ENCODE peak calls at places on chromosomes 6 and 20, in eight cellular contexts. O is endothelial cell of umbilical vein, V is transverse colon, E is sigmoid colon, I is HCT116, U is prostate gland, N is GM23338, R is vagina. K is an unnamed sample.

GRCh38 chr6:121615493-121615892 is 180.0 kb downstream of the GJA1 start:
- DNase-seq in O (peak; percentile 21), V (no peak), E (no peak), I (peak; percentile 18), U (no peak), N (peak; percentile 42), R (no peak), K (no peak)

GRCh38 chr20:48364688-48365421 is 462.9 kb downstream of the PREX1 start:
- DNase-seq in O (no peak), V (no peak), E (no peak), I (no peak), U (no peak), N (no peak), R (no peak), K (no peak)

GRCh38 chr6:37928217-37928616 is 108.7 kb downstream of the ZFAND3 start:
- DNase-seq in O (no peak), V (no peak), E (no peak), I (no peak), U (no peak), N (peak; percentile 47), R (no peak), K (no peak)

GRCh38 chr6:117389227-117390057 is 36.3 kb downstream of the ROS1 start:
- DNase-seq in O (no peak), V (peak; percentile 31), E (no peak), I (no peak), U (no peak), N (no peak), R (no peak), K (no peak)

GRCh38 chr6:25002326-25003066 is 66.7 kb upstream of the RIPOR2 start:
- DNase-seq in O (peak; percentile 31), V (no peak), E (no peak), I (no peak), U (no peak), N (no peak), R (no peak), K (no peak)

GRCh38 chr6:134005824-134006223 is 46.6 kb downstream of the SLC2A12 start:
- DNase-seq in O (no peak), V (no peak), E (no peak), I (no peak), U (no peak), N (no peak), R (no peak), K (no peak)

GRCh38 chr20:19789446-19789845 is 31.4 kb downstream of the RIN2 start:
- DNase-seq in O (no peak), V (no peak), E (no peak), I (no peak), U (no peak), N (peak; percentile 54), R (no peak), K (no peak)

GRCh38 chr6:168086066-168086465 is 7.1 kb upstream of the FRMD1 start:
- DNase-seq in O (no peak), V (no peak), E (no peak), I (no peak), U (no peak), N (no peak), R (no peak), K (no peak)

GRCh38 chr6:35327349-35328027 is 14.9 kb upstream of the PPARD start:
- DNase-seq in O (peak; percentile 58), V (peak; percentile 76), E (no peak), I (peak; percentile 32), U (peak; percentile 39), N (peak; percentile 86), R (peak; percentile 64), K (no peak)

GRCh38 chr6:105803439-105803838 is 282.7 kb upstream of the PRDM1 start:
- DNase-seq in O (no peak), V (no peak), E (no peak), I (no peak), U (no peak), N (no peak), R (no peak), K (no peak)

GRCh38 chr6:33700391-33701050 is 11.0 kb downstream of the UQCC2 start:
- DNase-seq in O (peak; percentile 81), V (peak; percentile 84), E (peak; percentile 70), I (peak; percentile 65), U (peak; percentile 68), N (peak; percentile 95), R (no peak), K (no peak)

GRCh38 chr20:36866681-36867485 is 9.1 kb upstream of the TLDC2 start:
- DNase-seq in O (no peak), V (no peak), E (no peak), I (no peak), U (no peak), N (no peak), R (no peak), K (no peak)

GRCh38 chr20:35506872-35507638 is 22.4 kb downstream of the C20orf173 start:
- DNase-seq in O (no peak), V (no peak), E (no peak), I (no peak), U (no peak), N (no peak), R (no peak), K (no peak)

GRCh38 chr20:11995750-11996567 is 78.3 kb downstream of the BTBD3 start:
- DNase-seq in O (no peak), V (no peak), E (no peak), I (no peak), U (no peak), N (no peak), R (no peak), K (peak; percentile 70)

GRCh38 chr20:4022386-4023350 is 7.3 kb upstream of the RNF24 start:
- DNase-seq in O (no peak), V (no peak), E (no peak), I (no peak), U (no peak), N (peak; percentile 32), R (no peak), K (peak; percentile 83)

GRCh38 chr20:38441916-38442315 is 6.8 kb upstream of the SNHG17 start:
- DNase-seq in O (no peak), V (no peak), E (no peak), I (no peak), U (no peak), N (no peak), R (no peak), K (no peak)

GRCh38 chr6:26420607-26421235 is 18.6 kb downstream of the BTN3A1 start:
- DNase-seq in O (peak; percentile 54), V (peak; percentile 25), E (no peak), I (peak; percentile 35), U (no peak), N (peak; percentile 81), R (no peak), K (no peak)

GRCh38 chr20:5975778-5976177 is 25.3 kb downstream of the MCM8 start:
- DNase-seq in O (no peak), V (no peak), E (no peak), I (no peak), U (no peak), N (no peak), R (no peak), K (no peak)

GRCh38 chr6:20746024-20746423 is 211.8 kb downstream of the CDKAL1 start:
- DNase-seq in O (no peak), V (no peak), E (no peak), I (no peak), U (no peak), N (no peak), R (no peak), K (no peak)

GRCh38 chr20:34069341-34070078 is 42.5 kb downstream of the EIF2S2 start:
- DNase-seq in O (peak; percentile 90), V (peak; percentile 83), E (peak; percentile 92), I (peak; percentile 68), U (peak; percentile 79), N (peak; percentile 94), R (no peak), K (peak; percentile 94)
- TF ChIP-seq POLR2AphosphoS5 in O (no peak), V (no peak), E (peak; percentile 72), I (no peak), U (peak; percentile 67), N (no peak), R (peak; percentile 44), K (peak; percentile 65)

DNA sequence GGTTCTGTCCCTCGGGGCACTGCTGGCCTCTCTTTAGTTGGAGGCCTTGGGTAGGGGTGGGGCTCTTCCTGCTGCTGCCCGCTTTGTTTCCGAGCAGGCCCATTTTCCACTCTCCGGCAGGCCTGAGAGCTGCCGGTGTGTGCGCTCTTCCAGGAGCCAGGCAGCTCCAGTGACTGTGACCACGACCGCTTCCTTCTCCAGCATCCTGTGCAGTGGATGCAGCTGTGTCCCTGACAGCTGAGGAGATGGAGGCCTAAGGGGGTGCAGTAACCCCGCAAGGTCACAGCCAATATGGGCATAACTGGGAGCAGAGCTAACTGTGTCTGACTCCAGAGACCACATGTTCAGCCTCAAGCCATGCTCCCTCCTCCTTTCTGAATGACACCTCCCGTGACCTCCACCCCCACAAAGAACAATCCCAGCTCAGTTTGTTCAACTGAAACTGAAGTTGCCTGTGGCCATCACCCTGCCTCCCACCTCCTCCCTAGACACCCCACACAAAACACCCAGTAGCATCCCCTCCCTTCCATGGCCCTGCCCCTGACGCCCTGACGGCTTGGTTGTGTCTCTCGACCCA is 28.0 kb downstream of the SPATA2 start:
- DNase-seq in O (no peak), V (no peak), E (peak; percentile 59), I (no peak), U (no peak), N (no peak), R (no peak), K (no peak)
- TF ChIP-seq POLR2AphosphoS5 in O (no peak), V (no peak), E (no peak), I (no peak), U (no peak), N (no peak), R (no peak), K (no peak)

GRCh38 chr6:49892280-49892679 is 25.9 kb upstream of the CRISP1 start:
- DNase-seq in O (no peak), V (no peak), E (no peak), I (no peak), U (no peak), N (no peak), R (no peak), K (no peak)

GRCh38 chr6:49888742-49889431 is 22.6 kb upstream of the CRISP1 start:
- DNase-seq in O (no peak), V (no peak), E (no peak), I (no peak), U (no peak), N (no peak), R (no peak), K (no peak)

DNA sequence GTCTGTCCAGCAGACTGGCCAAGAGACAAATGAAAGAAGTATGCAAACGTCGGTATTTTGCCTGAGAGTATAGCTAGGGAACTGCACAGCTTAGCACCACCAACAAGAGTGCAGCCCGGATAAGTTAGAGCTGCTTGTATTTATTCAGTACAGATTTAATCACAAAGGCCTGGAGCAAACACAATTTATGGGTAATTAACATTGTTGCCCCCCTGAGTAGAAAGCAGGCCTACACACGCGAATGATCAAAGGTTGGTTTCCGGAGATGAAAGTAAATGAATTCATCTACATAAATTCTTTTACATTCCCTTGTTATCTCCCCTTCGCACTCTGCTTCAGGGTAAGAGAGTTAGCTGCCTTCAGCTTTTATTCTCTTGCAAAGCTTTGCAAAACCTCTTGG is 24.7 kb upstream of the CRISP1 start:
- DNase-seq in O (no peak), V (no peak), E (no peak), I (no peak), U (no peak), N (peak; percentile 90), R (no peak), K (no peak)
- TF ChIP-seq POLR2AphosphoS5 in O (no peak), V (no peak), E (no peak), I (no peak), U (no peak), N (peak; percentile 55), R (no peak), K (no peak)

GRCh38 chr6:39923394-39923793 is 10.9 kb downstream of the MOCS1 start:
- DNase-seq in O (no peak), V (peak; percentile 79), E (no peak), I (no peak), U (peak; percentile 78), N (no peak), R (no peak), K (no peak)
- TF ChIP-seq POLR2AphosphoS5 in O (no peak), V (no peak), E (no peak), I (no peak), U (peak; percentile 52), N (no peak), R (no peak), K (no peak)

K was measured in esophagus muscularis mucosa.